ENCODE peak calls at places on chromosomes 2 and 18, in four cellular contexts. X, P, J and H are unnamed samples.

GRCh38 chr2:54845514-54845913 is 122.1 kb downstream of the EML6 start:
- DNase-seq in X (no peak), P (no peak), J (no peak), H (no peak)

GRCh38 chr18:13242797-13243196 is 24.2 kb downstream of the LDLRAD4 start:
- DNase-seq in P (no peak), J (no peak), X (no peak), H (peak)

GRCh38 chr18:5891361-5892215 is 3.7 kb downstream of the TMEM200C start:
- DNase-seq in P (peak), X (no peak), J (no peak), H (no peak)

GRCh38 chr2:49028101-49028500 is 126.2 kb downstream of the FSHR start:
- DNase-seq in P (no peak), J (no peak), X (no peak), H (no peak)

GRCh38 chr2:223099561-223099960 is 47.6 kb downstream of the KCNE4 start:
- DNase-seq in X (no peak), J (peak), P (no peak), H (no peak)

GRCh38 chr2:201116959-201117734 is 1.2 kb downstream of the CFLAR start:
- DNase-seq in X (peak), J (peak), P (peak), H (peak)

GRCh38 chr2:54895735-54896134 is 154.5 kb downstream of the RTN4 start:
- DNase-seq in X (no peak), P (no peak), J (no peak), H (no peak)

GRCh38 chr2:190655113-190655512 is 6.2 kb downstream of the NAB1 start:
- DNase-seq in P (no peak), J (no peak), X (no peak), H (no peak)

GRCh38 chr2:198916548-198916947 is 541.2 kb downstream of the SATB2 start:
- DNase-seq in P (no peak), X (no peak), J (no peak), H (no peak)

GRCh38 chr2:118902279-118903028 is 39.5 kb upstream of the MARCO start:
- DNase-seq in P (no peak), X (no peak), J (peak), H (no peak)

GRCh38 chr2:188599140-188599539 is 307.5 kb downstream of the GULP1 start:
- DNase-seq in P (no peak), X (no peak), J (no peak), H (no peak)

GRCh38 chr2:73176881-73177644 is 25.3 kb upstream of the NOTO start:
- DNase-seq in P (peak), J (peak), X (peak), H (peak)

GRCh38 chr2:73174244-73174643 is 28.1 kb upstream of the NOTO start:
- DNase-seq in J (no peak), P (no peak), X (no peak), H (no peak)

GRCh38 chr2:73174941-73175662 is 27.3 kb upstream of the NOTO start:
- DNase-seq in J (no peak), X (no peak), P (no peak), H (no peak)

GRCh38 chr2:73176205-73176880 is 26.0 kb upstream of the NOTO start:
- DNase-seq in P (peak), J (no peak), X (no peak), H (peak)

GRCh38 chr2:73175663-73176204 is 26.6 kb upstream of the NOTO start:
- DNase-seq in J (peak), P (peak), X (peak), H (peak)
- TF ChIP-seq POLR2AphosphoS5 in J (no peak), P (no peak), X (no peak), H (no peak)

DNA sequence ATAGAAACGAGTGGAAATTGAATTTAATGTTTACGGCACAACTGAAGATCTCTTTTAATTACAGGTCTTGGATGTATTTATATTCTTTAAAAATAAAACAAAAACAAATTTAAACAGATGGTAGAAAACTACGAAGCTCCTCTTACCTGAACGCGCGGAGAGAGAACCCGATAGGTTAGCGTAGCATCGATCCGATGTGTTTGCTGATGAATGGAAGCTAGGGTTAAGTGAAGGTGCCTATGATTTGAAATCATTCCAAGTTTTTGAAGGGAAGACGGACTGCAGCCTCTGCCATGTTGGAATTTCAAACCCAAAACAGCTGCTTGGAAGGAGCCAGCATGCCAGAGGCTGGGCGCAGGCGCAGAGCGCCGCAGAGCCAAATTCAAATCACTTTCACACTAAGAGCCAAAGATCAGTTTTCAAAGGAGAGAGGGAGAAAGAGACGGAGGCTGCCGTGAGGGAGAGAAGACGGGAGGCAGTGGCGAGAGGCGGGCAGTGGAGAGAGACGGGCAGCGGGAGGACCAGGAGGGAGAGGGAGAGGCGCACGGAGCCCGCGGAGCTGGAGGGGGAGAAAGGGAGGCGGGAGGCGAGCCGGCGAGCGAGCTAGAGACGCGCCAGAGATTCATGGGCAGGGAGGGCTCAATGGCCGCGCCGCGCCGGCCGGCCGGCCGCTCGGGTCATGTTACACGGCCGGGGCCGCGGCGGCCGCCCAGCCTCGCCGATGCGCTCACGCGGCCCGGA is at the start of gene FIGN:
- DNase-seq in X (peak), J (peak), P (peak), H (peak)
- TF ChIP-seq POLR2AphosphoS5 in X (peak), J (peak), P (peak), H (peak)

GRCh38 chr18:56121669-56122068 is 516.7 kb downstream of the TXNL1 start:
- DNase-seq in J (no peak), X (no peak), P (no peak), H (no peak)
- TF ChIP-seq POLR2AphosphoS5 in J (no peak), X (no peak), P (no peak), H (no peak)

GRCh38 chr2:68807821-68808266 is 63.4 kb downstream of the BMP10 start:
- DNase-seq in J (peak), P (no peak), X (peak), H (no peak)
- TF ChIP-seq POLR2AphosphoS5 in J (no peak), P (no peak), X (peak), H (no peak)

GRCh38 chr2:205695460-205695979 is 13.2 kb downstream of the NRP2 start:
- DNase-seq in P (no peak), X (no peak), J (no peak), H (peak)

GRCh38 chr2:205688417-205689200 is 6.3 kb downstream of the NRP2 start:
- DNase-seq in P (no peak), X (no peak), J (peak), H (peak)

GRCh38 chr2:205689837-205690236 is 7.5 kb downstream of the NRP2 start:
- DNase-seq in J (peak), X (no peak), P (no peak), H (no peak)

GRCh38 chr2:205694256-205694655 is 12.0 kb downstream of the NRP2 start:
- DNase-seq in P (no peak), J (no peak), X (no peak), H (no peak)

DNA sequence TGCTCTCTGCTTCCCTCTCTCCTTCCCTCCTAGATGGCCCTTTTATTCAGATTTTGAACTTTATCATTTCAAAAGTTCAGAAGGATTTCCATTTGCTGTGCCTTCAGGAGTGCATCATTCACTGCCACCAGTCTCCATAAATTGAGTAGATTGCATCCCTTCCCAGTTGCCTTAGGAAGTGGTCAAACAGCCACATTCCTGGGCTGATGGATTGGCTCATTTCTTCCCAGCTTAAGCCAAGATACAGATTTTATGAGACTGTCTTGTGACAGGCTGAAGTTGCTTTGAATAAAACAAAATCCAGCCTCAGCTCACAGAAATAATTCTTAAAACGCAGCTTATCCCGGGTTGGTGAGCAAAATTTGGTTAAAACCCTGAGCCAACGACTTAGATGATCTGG is 9.8 kb downstream of the NRP2 start:
- DNase-seq in J (peak), X (no peak), P (no peak), H (no peak)
- TF ChIP-seq POLR2AphosphoS5 in J (no peak), X (peak), P (no peak), H (peak)

GRCh38 chr2:136238214-136238551 is 120.2 kb upstream of the CXCR4 start:
- DNase-seq in P (no peak), X (no peak), J (no peak), H (no peak)
- TF ChIP-seq POLR2AphosphoS5 in P (no peak), X (no peak), J (no peak), H (no peak)

GRCh38 chr18:79556829-79557585 is 122.6 kb upstream of the CTDP1 start:
- DNase-seq in X (no peak), J (no peak), P (no peak), H (peak)

GRCh38 chr18:79554321-79554720 is 125.3 kb upstream of the CTDP1 start:
- DNase-seq in X (no peak), P (no peak), J (no peak), H (no peak)

GRCh38 chr18:79553696-79554095 is 125.9 kb upstream of the CTDP1 start:
- DNase-seq in J (no peak), P (no peak), X (no peak), H (no peak)

GRCh38 chr18:79555885-79556284 is 123.7 kb upstream of the CTDP1 start:
- DNase-seq in J (no peak), P (no peak), X (no peak), H (no peak)

DNA sequence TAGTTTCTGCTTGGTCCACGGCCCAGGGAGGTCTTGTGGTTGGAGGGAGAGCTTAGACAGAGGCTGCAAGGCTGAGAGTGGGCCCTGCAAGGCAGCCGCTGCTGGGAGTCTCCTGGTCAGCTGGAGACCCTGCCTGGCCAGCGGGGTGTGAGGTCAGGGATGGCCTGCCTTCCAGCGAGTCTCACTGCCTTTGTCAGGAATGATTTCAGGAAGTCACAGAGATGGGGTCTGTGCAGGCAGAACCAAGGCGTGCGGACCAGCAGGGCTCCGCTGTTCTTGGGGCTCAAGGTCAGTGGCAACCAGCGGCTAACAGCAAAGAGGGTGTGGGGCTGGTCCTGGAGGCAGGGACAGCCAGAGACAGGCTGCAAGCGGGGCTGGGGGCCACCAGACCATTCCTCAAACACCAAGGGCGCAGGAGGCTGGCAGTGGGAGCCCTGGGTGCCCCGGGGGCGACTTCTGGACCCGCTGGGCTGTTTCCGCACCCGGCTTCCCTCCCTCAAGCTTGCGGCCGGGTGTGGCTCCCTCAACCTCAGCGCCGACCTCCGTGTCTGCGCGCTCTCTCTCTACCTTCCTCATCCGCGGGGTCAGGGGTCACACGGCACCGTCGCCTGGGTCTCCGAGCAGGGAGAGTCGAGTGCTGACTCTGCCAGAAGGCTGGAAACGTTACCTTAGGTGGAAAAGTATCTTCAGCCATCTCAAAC is 124.5 kb upstream of the CTDP1 start:
- DNase-seq in J (no peak), P (no peak), X (no peak), H (no peak)
- TF ChIP-seq POLR2AphosphoS5 in J (no peak), P (no peak), X (no peak), H (no peak)

GRCh38 chr2:76281176-76281841 is 570.6 kb upstream of the GCFC2 start:
- DNase-seq in J (no peak), X (no peak), P (no peak), H (no peak)
- TF ChIP-seq POLR2AphosphoS5 in J (no peak), X (no peak), P (no peak), H (no peak)